ENCODE peak calls at places on chromosomes 5 and 9, in six cellular contexts. L is CD4-positive, alpha-beta T cell; Y is B cell; I is RWPE2; J is endothelial cell; M is tibial artery. K is an unnamed sample.

GRCh38 chr5:89313804-89314588 is 431.0 kb upstream of the MEF2C start:
- DNase-seq in L (no peak), Y (peak), I (no peak), J (no peak), M (no peak), K (peak)

GRCh38 chr9:97638666-97639065 is 5.0 kb downstream of the NCBP1 start:
- DNase-seq in L (no peak), Y (no peak), I (no peak), J (no peak), M (no peak), K (no peak)

GRCh38 chr5:68070641-68071191 is 144.8 kb upstream of the PIK3R1 start:
- DNase-seq in L (no peak), Y (no peak), I (no peak), J (no peak), M (no peak), K (no peak)

GRCh38 chr5:107361945-107362344 is 308.8 kb downstream of the EFNA5 start:
- DNase-seq in L (no peak), Y (no peak), I (no peak), J (no peak), M (peak), K (no peak)

GRCh38 chr9:107153336-107153735 is 129.7 kb upstream of the RAD23B start:
- DNase-seq in L (no peak), Y (no peak), I (no peak), J (no peak), M (no peak), K (no peak)

GRCh38 chr9:36625006-36625600 is 52.4 kb downstream of the MELK start:
- DNase-seq in L (no peak), Y (no peak), I (no peak), J (no peak), M (peak), K (no peak)

GRCh38 chr9:132146575-132146974 is 15.3 kb upstream of the NTNG2 start:
- DNase-seq in L (no peak), Y (no peak), I (no peak), J (no peak), M (no peak), K (no peak)

GRCh38 chr9:25724424-25724823 is 46.2 kb upstream of the TUSC1 start:
- DNase-seq in L (no peak), Y (no peak), I (no peak), J (no peak), M (no peak), K (no peak)

GRCh38 chr5:140840978-140841962 is at the start of gene PCDHA8:
- DNase-seq in L (no peak), Y (no peak), I (no peak), J (peak), M (no peak), K (peak)

GRCh38 chr5:106459541-106459940 is 1211.2 kb downstream of the EFNA5 start:
- DNase-seq in L (no peak), Y (no peak), I (no peak), J (no peak), M (no peak), K (no peak)

GRCh38 chr5:75023368-75024159 is 28.8 kb downstream of the GCNT4 start:
- DNase-seq in L (peak), Y (no peak), I (no peak), J (no peak), M (no peak), K (no peak)

GRCh38 chr5:120479066-120479465 is 15.0 kb downstream of the PRR16 start:
- DNase-seq in L (no peak), Y (no peak), I (no peak), J (no peak), M (no peak), K (no peak)

GRCh38 chr5:64790210-64790609 is 21.5 kb downstream of the CWC27 start:
- DNase-seq in L (no peak), Y (no peak), I (no peak), J (no peak), M (no peak), K (no peak)

GRCh38 chr5:124355928-124356327 is 390.5 kb downstream of the ZNF608 start:
- DNase-seq in L (no peak), Y (no peak), I (no peak), J (no peak), M (no peak), K (no peak)

GRCh38 chr5:177365845-177366527 is 8.3 kb downstream of the RGS14 start:
- DNase-seq in L (no peak), Y (no peak), I (no peak), J (no peak), M (no peak), K (no peak)

GRCh38 chr9:129988607-129989361 is 54.2 kb downstream of the FNBP1 start:
- DNase-seq in L (no peak), Y (peak), I (no peak), J (no peak), M (no peak), K (peak)

GRCh38 chr9:34984049-34984448 is 5.5 kb upstream of the DNAJB5 start:
- DNase-seq in L (no peak), Y (no peak), I (no peak), J (peak), M (no peak), K (peak)

GRCh38 chr9:134698587-134699342 is 57.2 kb downstream of the COL5A1 start:
- DNase-seq in L (peak), Y (no peak), I (no peak), J (peak), M (no peak), K (peak)

GRCh38 chr9:35882996-35883395 is 12.8 kb upstream of the OR13J1 start:
- DNase-seq in L (no peak), Y (no peak), I (no peak), J (no peak), M (no peak), K (no peak)

GRCh38 chr5:16819522-16820167 is 116.4 kb downstream of the MYO10 start:
- DNase-seq in L (no peak), Y (no peak), I (no peak), J (no peak), M (no peak), K (no peak)

GRCh38 chr9:123568691-123569342 is 212.8 kb downstream of the CRB2 start:
- DNase-seq in L (no peak), Y (no peak), I (no peak), J (no peak), M (no peak), K (no peak)

GRCh38 chr5:112824197-112824596 is 36.9 kb upstream of the SRP19 start:
- DNase-seq in L (no peak), Y (no peak), I (no peak), J (no peak), M (no peak), K (no peak)

GRCh38 chr9:17777465-17777864 is 198.6 kb downstream of the SH3GL2 start:
- DNase-seq in L (no peak), Y (no peak), I (no peak), J (no peak), M (no peak), K (no peak)

GRCh38 chr5:89330087-89330486 is 447.1 kb upstream of the MEF2C start:
- DNase-seq in L (no peak), Y (no peak), I (no peak), J (no peak), M (no peak), K (no peak)

GRCh38 chr5:68848086-68848485 is 245.7 kb upstream of the SLC30A5 start:
- DNase-seq in L (no peak), Y (no peak), I (no peak), J (no peak), M (no peak), K (no peak)

GRCh38 chr5:669111-669841 is 23.9 kb downstream of the TPPP start:
- DNase-seq in L (no peak), Y (peak), I (no peak), J (peak), M (no peak), K (no peak)

GRCh38 chr9:128342971-128343680 is 2.8 kb downstream of the SLC27A4 start:
- DNase-seq in L (no peak), Y (no peak), I (no peak), J (no peak), M (no peak), K (no peak)

GRCh38 chr9:129374231-129374630 is 196.2 kb upstream of the IER5L start:
- DNase-seq in L (no peak), Y (no peak), I (no peak), J (no peak), M (no peak), K (no peak)

GRCh38 chr9:117714282-117714681 is 10.1 kb downstream of the TLR4 start:
- DNase-seq in L (no peak), Y (no peak), I (no peak), J (no peak), M (no peak), K (no peak)

GRCh38 chr9:125293134-125293533 is 31.5 kb downstream of the GAPVD1 start:
- DNase-seq in L (no peak), Y (no peak), I (no peak), J (no peak), M (no peak), K (no peak)

GRCh38 chr5:180784497-180785097 is 18.0 kb downstream of the MGAT1 start:
- DNase-seq in L (peak), Y (peak), I (no peak), J (peak), M (peak), K (peak)

GRCh38 chr5:157266286-157267007 is 524 bp downstream of the CYFIP2 start:
- DNase-seq in L (peak), Y (peak), I (no peak), J (peak), M (no peak), K (peak)
- TF ChIP-seq CTCF in L (no peak), Y (no peak), I (peak), J (no peak), M (no peak), K (no peak)

GRCh38 chr5:150293091-150293941 is 3.7 kb upstream of the CAMK2A start:
- DNase-seq in L (no peak), Y (no peak), I (peak), J (no peak), M (no peak), K (no peak)
- TF ChIP-seq CTCF in L (no peak), Y (no peak), I (no peak), J (no peak), M (no peak), K (no peak)

GRCh38 chr9:93826905-93827544 is 128.1 kb downstream of the BARX1 start:
- DNase-seq in L (no peak), Y (no peak), I (no peak), J (no peak), M (no peak), K (no peak)

GRCh38 chr9:93825348-93826115 is 129.6 kb downstream of the BARX1 start:
- DNase-seq in L (no peak), Y (no peak), I (no peak), J (no peak), M (no peak), K (no peak)

GRCh38 chr9:93824386-93825294 is 130.5 kb downstream of the BARX1 start:
- DNase-seq in L (no peak), Y (no peak), I (no peak), J (no peak), M (no peak), K (no peak)

GRCh38 chr9:93827545-93828330 is 127.4 kb downstream of the BARX1 start:
- DNase-seq in L (no peak), Y (no peak), I (no peak), J (peak), M (no peak), K (no peak)

DNA sequence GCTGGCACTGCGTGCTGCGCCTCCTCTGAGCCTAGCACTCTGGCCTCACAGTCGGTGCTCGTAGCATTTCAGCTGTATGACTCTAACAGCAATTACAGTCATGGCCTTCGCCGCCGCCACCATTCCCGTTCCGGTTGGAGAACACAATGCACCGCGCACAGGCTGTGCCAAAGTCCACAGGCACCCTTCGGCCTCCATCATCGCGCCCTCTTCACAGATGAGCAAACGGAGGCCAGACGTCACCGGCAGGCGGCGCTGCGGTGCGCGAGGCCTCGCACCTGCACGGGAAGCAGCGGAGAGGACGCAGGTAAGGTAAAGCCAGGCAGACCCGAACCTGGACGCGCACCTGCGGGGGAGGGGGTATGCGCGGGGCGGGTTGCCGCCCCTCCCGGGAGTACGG is 128.9 kb downstream of the BARX1 start:
- DNase-seq in L (peak), Y (peak), I (no peak), J (peak), M (no peak), K (no peak)
- TF ChIP-seq CTCF in L (peak), Y (peak), I (no peak), J (peak), M (no peak), K (no peak)

GRCh38 chr5:151082274-151082902 is 1.6 kb upstream of the TNIP1 start:
- DNase-seq in L (no peak), Y (no peak), I (no peak), J (peak), M (no peak), K (no peak)
- TF ChIP-seq CTCF in L (peak), Y (no peak), I (peak), J (peak), M (peak), K (peak)

DNA sequence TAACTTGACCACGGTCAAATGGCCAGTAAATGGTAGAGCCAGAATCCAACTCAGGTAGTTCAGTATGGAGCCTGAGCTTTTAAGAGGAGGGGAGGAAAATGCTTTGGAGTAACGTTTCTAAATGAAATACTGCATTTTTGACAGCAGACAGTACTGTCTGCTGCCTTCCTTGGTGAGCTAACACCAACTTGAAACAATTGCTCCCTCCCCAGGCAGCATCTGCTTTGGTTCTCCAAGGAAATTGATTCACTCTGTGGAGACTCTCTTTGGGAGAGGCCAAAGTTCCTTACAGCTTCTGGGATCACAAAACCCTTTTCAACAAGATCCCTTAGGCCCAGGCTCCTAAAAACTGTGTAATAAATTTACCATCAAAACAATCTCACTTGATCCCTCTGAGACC is 75.2 kb upstream of the SSBP2 start:
- DNase-seq in L (no peak), Y (no peak), I (no peak), J (no peak), M (no peak), K (no peak)
- TF ChIP-seq CTCF in L (no peak), Y (no peak), I (peak), J (no peak), M (no peak), K (no peak)

DNA sequence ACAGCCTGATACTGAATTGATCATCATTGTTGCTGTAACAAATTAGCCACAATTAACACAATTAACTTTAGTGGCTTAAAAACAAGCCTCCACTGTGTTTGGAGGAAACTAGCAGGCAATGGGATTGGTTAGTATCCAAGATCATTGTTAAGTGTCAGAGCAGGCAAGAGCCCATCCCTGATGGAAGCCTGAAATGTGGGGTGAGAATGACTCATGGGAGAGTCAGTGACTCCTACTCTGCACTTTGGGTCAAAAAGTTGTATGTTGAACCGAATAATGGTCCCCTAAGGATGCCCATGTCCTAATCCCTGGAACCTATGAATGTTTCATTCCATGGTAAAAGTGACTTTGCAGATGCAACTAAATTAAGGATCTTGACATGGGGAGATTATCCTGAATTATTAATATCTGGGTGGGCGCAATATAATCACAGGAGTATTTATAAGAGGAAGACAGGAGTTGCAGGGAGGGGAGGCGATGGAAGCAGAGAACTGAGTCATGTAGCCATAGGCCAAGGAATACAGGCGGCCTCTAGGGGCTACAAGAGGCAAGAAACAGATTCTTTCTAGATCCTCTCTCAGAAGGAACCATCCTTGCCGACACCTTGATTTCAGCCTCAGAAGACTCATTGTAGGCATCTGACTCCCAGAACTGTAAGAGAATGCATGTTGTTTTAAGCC is 28.8 kb downstream of the ALG2 start:
- DNase-seq in L (no peak), Y (no peak), I (no peak), J (no peak), M (no peak), K (no peak)
- TF ChIP-seq CTCF in L (no peak), Y (no peak), I (peak), J (no peak), M (no peak), K (no peak)

GRCh38 chr5:94969174-94969573 is 315.7 kb downstream of the MCTP1 start:
- DNase-seq in L (no peak), Y (no peak), I (no peak), J (no peak), M (no peak), K (peak)
- TF ChIP-seq CTCF in L (no peak), Y (no peak), I (peak), J (no peak), M (no peak), K (no peak)